ENCODE peak calls at places on chromosome 5, in four cellular contexts. One of them, this sample, is unnamed.

GRCh38 chr5:73412597-73412988 is 36.0 kb downstream of the FOXD1 start:
- DNase-seq in colonic mucosa: no peak
- DNase-seq in CD8-positive, alpha-beta T cell: no peak
- DNase-seq in A549: peak
- DNase-seq in this sample: no peak

GRCh38 chr5:174951151-174951780 is 226.9 kb downstream of the MSX2 start:
- DNase-seq in A549: peak
- DNase-seq in CD8-positive, alpha-beta T cell: peak
- DNase-seq in colonic mucosa: peak
- DNase-seq in this sample: peak

GRCh38 chr5:177447611-177448243 is 1.1 kb downstream of the PRR7 start:
- DNase-seq in A549: peak
- DNase-seq in CD8-positive, alpha-beta T cell: no peak
- DNase-seq in colonic mucosa: peak
- DNase-seq in this sample: peak

GRCh38 chr5:100803391-100803790 is 99.7 kb downstream of the ST8SIA4 start:
- DNase-seq in colonic mucosa: no peak
- DNase-seq in A549: no peak
- DNase-seq in CD8-positive, alpha-beta T cell: no peak
- DNase-seq in this sample: no peak

GRCh38 chr5:80805038-80805437 is 150.3 kb upstream of the DHFR start:
- DNase-seq in A549: no peak
- DNase-seq in CD8-positive, alpha-beta T cell: no peak
- DNase-seq in colonic mucosa: no peak
- DNase-seq in this sample: no peak

GRCh38 chr5:171571663-171572062 is 152.2 kb downstream of the FGF18 start:
- DNase-seq in CD8-positive, alpha-beta T cell: no peak
- DNase-seq in A549: no peak
- DNase-seq in colonic mucosa: no peak
- DNase-seq in this sample: no peak

GRCh38 chr5:75512383-75513074 is 838 bp downstream of the POLK start:
- DNase-seq in colonic mucosa: no peak
- DNase-seq in A549: no peak
- DNase-seq in CD8-positive, alpha-beta T cell: no peak
- DNase-seq in this sample: no peak

GRCh38 chr5:59380350-59380951 is 513.1 kb downstream of the PDE4D start:
- DNase-seq in CD8-positive, alpha-beta T cell: no peak
- DNase-seq in colonic mucosa: no peak
- DNase-seq in A549: no peak
- DNase-seq in this sample: no peak

GRCh38 chr5:168174376-168174775 is 117.1 kb upstream of the WWC1 start:
- DNase-seq in A549: no peak
- DNase-seq in colonic mucosa: no peak
- DNase-seq in CD8-positive, alpha-beta T cell: no peak
- DNase-seq in this sample: no peak

GRCh38 chr5:181187500-181188213 is 17.3 kb downstream of the TRIM7 start:
- DNase-seq in colonic mucosa: peak
- DNase-seq in A549: no peak
- DNase-seq in CD8-positive, alpha-beta T cell: peak
- DNase-seq in this sample: peak

GRCh38 chr5:76807296-76807695 is 11.5 kb upstream of the F2RL1 start:
- DNase-seq in CD8-positive, alpha-beta T cell: no peak
- DNase-seq in colonic mucosa: no peak
- DNase-seq in A549: no peak
- DNase-seq in this sample: no peak

GRCh38 chr5:72996632-72997031 is 40.8 kb downstream of the FCHO2 start:
- DNase-seq in A549: no peak
- DNase-seq in colonic mucosa: no peak
- DNase-seq in CD8-positive, alpha-beta T cell: no peak
- DNase-seq in this sample: no peak

GRCh38 chr5:61768692-61769281 is 436.7 kb downstream of the ZSWIM6 start:
- DNase-seq in CD8-positive, alpha-beta T cell: no peak
- DNase-seq in colonic mucosa: peak
- DNase-seq in A549: peak
- DNase-seq in this sample: peak

GRCh38 chr5:173327948-173328895 is at the start of gene STC2:
- DNase-seq in A549: peak
- DNase-seq in CD8-positive, alpha-beta T cell: no peak
- DNase-seq in colonic mucosa: peak
- DNase-seq in this sample: peak

GRCh38 chr5:95935553-95936100 is 26.0 kb downstream of the ELL2 start:
- DNase-seq in colonic mucosa: no peak
- DNase-seq in A549: no peak
- DNase-seq in CD8-positive, alpha-beta T cell: no peak
- DNase-seq in this sample: no peak

GRCh38 chr5:73222173-73222572 is 49.2 kb downstream of the TMEM174 start:
- DNase-seq in A549: no peak
- DNase-seq in CD8-positive, alpha-beta T cell: no peak
- DNase-seq in colonic mucosa: no peak
- DNase-seq in this sample: no peak

GRCh38 chr5:81852277-81853004 is 101.5 kb upstream of the SSBP2 start:
- DNase-seq in colonic mucosa: peak
- DNase-seq in A549: no peak
- DNase-seq in CD8-positive, alpha-beta T cell: peak
- DNase-seq in this sample: peak

GRCh38 chr5:81855576-81855975 is 104.7 kb upstream of the SSBP2 start:
- DNase-seq in A549: no peak
- DNase-seq in colonic mucosa: no peak
- DNase-seq in CD8-positive, alpha-beta T cell: no peak
- DNase-seq in this sample: no peak

GRCh38 chr5:81853005-81853357 is 102.1 kb upstream of the SSBP2 start:
- DNase-seq in colonic mucosa: no peak
- DNase-seq in CD8-positive, alpha-beta T cell: no peak
- DNase-seq in A549: no peak
- DNase-seq in this sample: no peak

GRCh38 chr5:81854915-81855314 is 104.0 kb upstream of the SSBP2 start:
- DNase-seq in A549: no peak
- DNase-seq in CD8-positive, alpha-beta T cell: no peak
- DNase-seq in colonic mucosa: no peak
- DNase-seq in this sample: no peak

GRCh38 chr5:81854485-81854884 is 103.6 kb upstream of the SSBP2 start:
- DNase-seq in A549: no peak
- DNase-seq in CD8-positive, alpha-beta T cell: no peak
- DNase-seq in colonic mucosa: no peak
- DNase-seq in this sample: no peak
- TF ChIP-seq CTCF in A549: peak
- TF ChIP-seq CTCF in CD8-positive, alpha-beta T cell: no peak
- TF ChIP-seq CTCF in colonic mucosa: no peak
- TF ChIP-seq CTCF in this sample: no peak

DNA sequence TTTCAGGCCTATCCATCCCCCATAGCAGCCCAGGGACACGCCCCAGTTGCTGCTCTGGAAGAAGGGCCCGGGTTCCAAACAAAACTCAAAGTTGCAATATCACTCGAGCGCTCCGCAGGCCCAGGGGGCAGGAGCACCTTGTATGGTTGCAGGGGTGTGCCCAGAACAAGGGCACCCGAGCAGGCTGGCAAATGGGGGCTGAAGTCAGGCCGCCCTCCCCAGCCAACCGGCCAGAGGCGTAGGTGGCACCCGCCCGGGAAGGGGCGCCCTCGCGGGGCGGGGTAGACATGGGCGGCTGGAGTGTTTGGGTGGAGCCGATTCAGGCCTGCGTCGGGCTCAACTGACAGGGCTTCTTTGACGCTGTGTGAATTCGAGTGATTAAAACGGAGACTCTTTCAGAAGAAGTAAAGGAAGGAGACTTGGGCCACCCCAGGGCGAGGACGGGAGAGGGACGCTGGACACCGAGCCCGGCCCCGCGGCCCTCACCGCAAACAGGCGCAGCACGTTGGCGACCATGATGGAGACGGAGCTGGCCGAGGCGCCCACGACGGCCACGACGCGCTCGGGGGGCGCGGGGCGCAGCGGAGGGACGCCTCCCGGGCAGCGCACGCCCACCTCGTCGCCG is 1.1 kb downstream of the GRM6 start:
- DNase-seq in colonic mucosa: no peak
- DNase-seq in A549: no peak
- DNase-seq in CD8-positive, alpha-beta T cell: no peak
- DNase-seq in this sample: no peak
- TF ChIP-seq CTCF in colonic mucosa: no peak
- TF ChIP-seq CTCF in A549: no peak
- TF ChIP-seq CTCF in CD8-positive, alpha-beta T cell: no peak
- TF ChIP-seq CTCF in this sample: no peak

GRCh38 chr5:150626853-150627276 is 13.6 kb upstream of the SYNPO start:
- DNase-seq in CD8-positive, alpha-beta T cell: no peak
- DNase-seq in A549: no peak
- DNase-seq in colonic mucosa: no peak
- DNase-seq in this sample: no peak

GRCh38 chr5:150628936-150629485 is 11.4 kb upstream of the SYNPO start:
- DNase-seq in A549: no peak
- DNase-seq in CD8-positive, alpha-beta T cell: no peak
- DNase-seq in colonic mucosa: no peak
- DNase-seq in this sample: no peak

GRCh38 chr5:150630016-150630415 is 10.4 kb upstream of the SYNPO start:
- DNase-seq in CD8-positive, alpha-beta T cell: no peak
- DNase-seq in colonic mucosa: no peak
- DNase-seq in A549: no peak
- DNase-seq in this sample: no peak

GRCh38 chr5:150625831-150626746 is 14.4 kb upstream of the SYNPO start:
- DNase-seq in colonic mucosa: no peak
- DNase-seq in CD8-positive, alpha-beta T cell: no peak
- DNase-seq in A549: no peak
- DNase-seq in this sample: no peak

DNA sequence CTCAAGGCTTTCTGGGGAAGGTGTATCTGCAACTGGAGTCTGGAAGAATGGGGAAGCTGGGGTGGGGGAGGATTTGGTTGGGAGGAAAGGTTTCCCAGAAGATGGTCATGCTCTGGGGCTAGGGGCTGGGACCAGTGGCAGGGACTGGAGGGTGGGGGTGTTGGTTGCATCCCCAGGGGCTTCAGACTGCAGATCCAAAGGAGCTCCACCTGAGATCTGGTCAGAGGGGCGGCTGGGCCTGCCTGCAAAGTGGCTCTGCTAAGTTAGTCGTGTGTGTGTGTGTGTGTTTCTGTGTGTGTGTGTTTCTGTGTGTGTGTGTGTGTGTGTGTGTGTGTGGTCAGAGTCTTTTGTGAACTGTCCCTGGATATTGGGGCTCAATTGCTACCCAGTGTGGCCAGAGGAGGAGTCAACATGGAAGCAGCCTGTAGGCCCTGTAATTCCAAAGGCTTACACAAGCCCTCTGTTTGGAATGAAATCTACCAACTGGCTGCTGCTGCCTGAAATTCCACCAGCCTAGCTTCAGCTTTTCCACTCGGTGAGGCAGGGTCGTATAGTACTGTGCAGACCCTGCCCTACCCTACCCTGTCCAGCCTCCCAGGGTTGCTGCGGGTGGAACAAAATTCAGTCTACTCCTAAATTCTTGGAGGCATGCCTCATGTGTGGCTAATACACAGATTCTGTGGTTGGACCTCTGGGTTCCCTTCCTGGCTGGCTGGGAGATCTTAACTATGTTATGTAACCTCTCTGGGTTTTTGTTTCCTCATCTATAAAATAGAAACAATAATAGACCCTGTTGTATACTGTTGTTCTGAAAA is 12.5 kb upstream of the SYNPO start:
- DNase-seq in colonic mucosa: no peak
- DNase-seq in A549: no peak
- DNase-seq in CD8-positive, alpha-beta T cell: no peak
- DNase-seq in this sample: no peak
- TF ChIP-seq CTCF in colonic mucosa: no peak
- TF ChIP-seq CTCF in A549: no peak
- TF ChIP-seq CTCF in CD8-positive, alpha-beta T cell: no peak
- TF ChIP-seq CTCF in this sample: no peak

GRCh38 chr5:10836991-10837390 is 76.0 kb upstream of the DAP start:
- DNase-seq in A549: no peak
- DNase-seq in CD8-positive, alpha-beta T cell: no peak
- DNase-seq in colonic mucosa: no peak
- DNase-seq in this sample: no peak

GRCh38 chr5:10832421-10832820 is 71.4 kb upstream of the DAP start:
- DNase-seq in A549: no peak
- DNase-seq in CD8-positive, alpha-beta T cell: no peak
- DNase-seq in colonic mucosa: no peak
- DNase-seq in this sample: no peak

GRCh38 chr5:10834695-10835094 is 73.7 kb upstream of the DAP start:
- DNase-seq in A549: no peak
- DNase-seq in CD8-positive, alpha-beta T cell: no peak
- DNase-seq in colonic mucosa: no peak
- DNase-seq in this sample: no peak

GRCh38 chr5:10831416-10831815 is 70.4 kb upstream of the DAP start:
- DNase-seq in colonic mucosa: no peak
- DNase-seq in A549: no peak
- DNase-seq in CD8-positive, alpha-beta T cell: no peak
- DNase-seq in this sample: no peak

DNA sequence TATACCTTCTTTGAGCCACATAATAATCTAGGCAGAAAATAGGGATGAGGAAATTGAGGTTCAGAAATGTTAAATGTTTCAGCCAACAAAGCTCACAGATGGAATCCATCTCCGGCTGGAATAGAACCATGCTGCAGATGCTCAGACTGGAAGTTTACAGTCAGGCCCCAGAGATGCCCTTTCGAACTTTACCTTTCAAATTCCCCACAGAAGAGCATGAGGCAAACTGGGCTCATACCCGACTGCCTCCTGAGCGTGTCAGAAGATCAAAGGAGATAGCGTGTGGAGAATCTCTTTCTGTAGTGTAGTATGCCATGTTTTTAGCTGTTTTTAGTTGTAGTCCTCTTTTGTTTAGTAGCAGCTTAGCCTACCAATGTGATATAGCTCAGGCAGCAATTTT is 72.0 kb upstream of the DAP start:
- DNase-seq in A549: no peak
- DNase-seq in colonic mucosa: no peak
- DNase-seq in CD8-positive, alpha-beta T cell: no peak
- DNase-seq in this sample: no peak
- TF ChIP-seq CTCF in A549: no peak
- TF ChIP-seq CTCF in colonic mucosa: no peak
- TF ChIP-seq CTCF in CD8-positive, alpha-beta T cell: no peak
- TF ChIP-seq CTCF in this sample: no peak

This sample was measured in endothelial cell.